ENCODE peak calls at places on chromosomes 11 and 22, in ten cellular contexts. One of them, this sample, is unnamed.

GRCh38 chr22:50303848-50304527 is 3.5 kb downstream of the PLXNB2 start:
- DNase-seq in testis: no peak
- DNase-seq in iPS DF 19.7: no peak
- DNase-seq in posterior cingulate gyrus: no peak
- DNase-seq in sigmoid colon: peak
- DNase-seq in NCI-H774: no peak
- DNase-seq in fibroblast of gingiva: no peak
- DNase-seq in stimulated activated CD8-positive, alpha-beta memory T cell treated with anti-CD3 and anti-CD28 coated beads, Interleukin-15, amount 100 ng/mL, for 1 hour: no peak
- DNase-seq in brain microvascular endothelial cell: no peak
- DNase-seq in heart right ventricle: peak
- DNase-seq in this sample: no peak

GRCh38 chr11:12303431-12304149 is 73.8 kb upstream of the PARVA start:
- DNase-seq in iPS DF 19.7: no peak
- DNase-seq in posterior cingulate gyrus: no peak
- DNase-seq in brain microvascular endothelial cell: no peak
- DNase-seq in stimulated activated CD8-positive, alpha-beta memory T cell treated with anti-CD3 and anti-CD28 coated beads, Interleukin-15, amount 100 ng/mL, for 1 hour: no peak
- DNase-seq in testis: no peak
- DNase-seq in fibroblast of gingiva: no peak
- DNase-seq in sigmoid colon: no peak
- DNase-seq in heart right ventricle: no peak
- DNase-seq in NCI-H774: no peak
- DNase-seq in this sample: no peak

GRCh38 chr22:46129390-46130041 is 20.8 kb upstream of the PPARA start:
- DNase-seq in NCI-H774: no peak
- DNase-seq in heart right ventricle: peak
- DNase-seq in testis: peak
- DNase-seq in iPS DF 19.7: no peak
- DNase-seq in fibroblast of gingiva: no peak
- DNase-seq in posterior cingulate gyrus: no peak
- DNase-seq in sigmoid colon: no peak
- DNase-seq in brain microvascular endothelial cell: no peak
- DNase-seq in stimulated activated CD8-positive, alpha-beta memory T cell treated with anti-CD3 and anti-CD28 coated beads, Interleukin-15, amount 100 ng/mL, for 1 hour: no peak
- DNase-seq in this sample: no peak

GRCh38 chr11:68093565-68093964 is 27.6 kb downstream of the CHKA start:
- DNase-seq in sigmoid colon: no peak
- DNase-seq in testis: no peak
- DNase-seq in NCI-H774: peak
- DNase-seq in heart right ventricle: no peak
- DNase-seq in stimulated activated CD8-positive, alpha-beta memory T cell treated with anti-CD3 and anti-CD28 coated beads, Interleukin-15, amount 100 ng/mL, for 1 hour: no peak
- DNase-seq in brain microvascular endothelial cell: no peak
- DNase-seq in iPS DF 19.7: no peak
- DNase-seq in posterior cingulate gyrus: no peak
- DNase-seq in fibroblast of gingiva: no peak
- DNase-seq in this sample: no peak

GRCh38 chr22:24440718-24441405 is 13.5 kb downstream of the ADORA2A start:
- DNase-seq in heart right ventricle: no peak
- DNase-seq in NCI-H774: no peak
- DNase-seq in stimulated activated CD8-positive, alpha-beta memory T cell treated with anti-CD3 and anti-CD28 coated beads, Interleukin-15, amount 100 ng/mL, for 1 hour: no peak
- DNase-seq in sigmoid colon: no peak
- DNase-seq in testis: no peak
- DNase-seq in posterior cingulate gyrus: no peak
- DNase-seq in brain microvascular endothelial cell: no peak
- DNase-seq in iPS DF 19.7: no peak
- DNase-seq in fibroblast of gingiva: no peak
- DNase-seq in this sample: no peak

GRCh38 chr11:45755281-45755859 is 49.6 kb upstream of the SLC35C1 start:
- DNase-seq in fibroblast of gingiva: no peak
- DNase-seq in brain microvascular endothelial cell: no peak
- DNase-seq in posterior cingulate gyrus: no peak
- DNase-seq in iPS DF 19.7: no peak
- DNase-seq in testis: peak
- DNase-seq in stimulated activated CD8-positive, alpha-beta memory T cell treated with anti-CD3 and anti-CD28 coated beads, Interleukin-15, amount 100 ng/mL, for 1 hour: no peak
- DNase-seq in sigmoid colon: no peak
- DNase-seq in heart right ventricle: no peak
- DNase-seq in NCI-H774: no peak
- DNase-seq in this sample: no peak

GRCh38 chr11:126477526-126478275 is 122.2 kb downstream of the ST3GAL4 start:
- DNase-seq in heart right ventricle: no peak
- DNase-seq in brain microvascular endothelial cell: no peak
- DNase-seq in sigmoid colon: no peak
- DNase-seq in NCI-H774: peak
- DNase-seq in stimulated activated CD8-positive, alpha-beta memory T cell treated with anti-CD3 and anti-CD28 coated beads, Interleukin-15, amount 100 ng/mL, for 1 hour: no peak
- DNase-seq in testis: no peak
- DNase-seq in iPS DF 19.7: no peak
- DNase-seq in fibroblast of gingiva: no peak
- DNase-seq in posterior cingulate gyrus: no peak
- DNase-seq in this sample: no peak

GRCh38 chr22:47157093-47157420 is 394.6 kb downstream of the TBC1D22A start:
- DNase-seq in stimulated activated CD8-positive, alpha-beta memory T cell treated with anti-CD3 and anti-CD28 coated beads, Interleukin-15, amount 100 ng/mL, for 1 hour: no peak
- DNase-seq in testis: no peak
- DNase-seq in brain microvascular endothelial cell: no peak
- DNase-seq in fibroblast of gingiva: no peak
- DNase-seq in iPS DF 19.7: no peak
- DNase-seq in sigmoid colon: no peak
- DNase-seq in heart right ventricle: no peak
- DNase-seq in NCI-H774: no peak
- DNase-seq in posterior cingulate gyrus: no peak
- DNase-seq in this sample: no peak

GRCh38 chr11:42315267-42315666 is 855.8 kb upstream of the LRRC4C start:
- DNase-seq in NCI-H774: no peak
- DNase-seq in heart right ventricle: no peak
- DNase-seq in stimulated activated CD8-positive, alpha-beta memory T cell treated with anti-CD3 and anti-CD28 coated beads, Interleukin-15, amount 100 ng/mL, for 1 hour: no peak
- DNase-seq in testis: no peak
- DNase-seq in iPS DF 19.7: no peak
- DNase-seq in posterior cingulate gyrus: no peak
- DNase-seq in sigmoid colon: no peak
- DNase-seq in brain microvascular endothelial cell: peak
- DNase-seq in fibroblast of gingiva: no peak
- DNase-seq in this sample: peak

GRCh38 chr11:66068923-66069714 is 953 bp upstream of the PACS1 start:
- DNase-seq in sigmoid colon: no peak
- DNase-seq in testis: peak
- DNase-seq in iPS DF 19.7: no peak
- DNase-seq in posterior cingulate gyrus: peak
- DNase-seq in heart right ventricle: peak
- DNase-seq in brain microvascular endothelial cell: peak
- DNase-seq in NCI-H774: no peak
- DNase-seq in fibroblast of gingiva: peak
- DNase-seq in stimulated activated CD8-positive, alpha-beta memory T cell treated with anti-CD3 and anti-CD28 coated beads, Interleukin-15, amount 100 ng/mL, for 1 hour: no peak
- DNase-seq in this sample: peak

GRCh38 chr11:99693941-99694492 is 673.3 kb downstream of the CNTN5 start:
- DNase-seq in posterior cingulate gyrus: no peak
- DNase-seq in testis: no peak
- DNase-seq in fibroblast of gingiva: peak
- DNase-seq in sigmoid colon: no peak
- DNase-seq in stimulated activated CD8-positive, alpha-beta memory T cell treated with anti-CD3 and anti-CD28 coated beads, Interleukin-15, amount 100 ng/mL, for 1 hour: no peak
- DNase-seq in iPS DF 19.7: no peak
- DNase-seq in NCI-H774: no peak
- DNase-seq in brain microvascular endothelial cell: peak
- DNase-seq in heart right ventricle: no peak
- DNase-seq in this sample: peak

This sample was measured in fibroblast of the aortic adventitia.